ENCODE peak calls at places on chromosome X, in five cellular contexts. J is colonic mucosa, W is endodermal cell, Q is mesendoderm, D is IMR-90. X is an unnamed sample.

GRCh38 chrX:19673334-19674040 is 158.2 kb upstream of the MAP3K15 start:
- DNase-seq in J (peak), W (no peak), Q (peak), D (peak), X (peak)

GRCh38 chrX:136271300-136271699 is 20.1 kb upstream of the MAP7D3 start:
- DNase-seq in J (no peak), W (no peak), Q (no peak), D (no peak), X (no peak)

GRCh38 chrX:104330966-104331365 is 76.2 kb upstream of the ESX1 start:
- DNase-seq in J (no peak), W (no peak), Q (no peak), D (peak), X (no peak)

GRCh38 chrX:115494133-115494532 is 66.8 kb upstream of the PLS3 start:
- DNase-seq in J (no peak), W (no peak), Q (no peak), D (peak), X (no peak)

GRCh38 chrX:107629533-107629909 is 1.2 kb downstream of the PRPS1 start:
- DNase-seq in J (no peak), W (peak), Q (peak), D (peak), X (no peak)

GRCh38 chrX:74788545-74789086 is 136.6 kb downstream of the NEXMIF start:
- DNase-seq in J (no peak), W (no peak), Q (peak), D (no peak), X (no peak)

GRCh38 chrX:38961936-38962335 is 160.7 kb downstream of the MID1IP1 start:
- DNase-seq in J (no peak), W (no peak), Q (no peak), D (no peak), X (no peak)

GRCh38 chrX:70332600-70332999 is 42.7 kb downstream of the KIF4A start:
- DNase-seq in J (no peak), W (no peak), Q (peak), D (no peak), X (no peak)

GRCh38 chrX:149275836-149276235 is 229.3 kb downstream of the IDS start:
- DNase-seq in J (no peak), W (no peak), Q (peak), D (no peak), X (no peak)

GRCh38 chrX:30713061-30713525 is 59.9 kb downstream of the GK start:
- DNase-seq in J (peak), W (peak), Q (peak), D (peak), X (peak)

GRCh38 chrX:54439967-54440871 is at the start of gene TSR2:
- DNase-seq in J (peak), W (peak), Q (peak), D (peak), X (peak)

GRCh38 chrX:103157511-103158316 is 57.2 kb upstream of the BEX4 start:
- DNase-seq in J (peak), W (peak), Q (peak), D (peak), X (no peak)

GRCh38 chrX:86714441-86714840 is 566.2 kb downstream of the DACH2 start:
- DNase-seq in J (no peak), W (no peak), Q (peak), D (no peak), X (no peak)

DNA sequence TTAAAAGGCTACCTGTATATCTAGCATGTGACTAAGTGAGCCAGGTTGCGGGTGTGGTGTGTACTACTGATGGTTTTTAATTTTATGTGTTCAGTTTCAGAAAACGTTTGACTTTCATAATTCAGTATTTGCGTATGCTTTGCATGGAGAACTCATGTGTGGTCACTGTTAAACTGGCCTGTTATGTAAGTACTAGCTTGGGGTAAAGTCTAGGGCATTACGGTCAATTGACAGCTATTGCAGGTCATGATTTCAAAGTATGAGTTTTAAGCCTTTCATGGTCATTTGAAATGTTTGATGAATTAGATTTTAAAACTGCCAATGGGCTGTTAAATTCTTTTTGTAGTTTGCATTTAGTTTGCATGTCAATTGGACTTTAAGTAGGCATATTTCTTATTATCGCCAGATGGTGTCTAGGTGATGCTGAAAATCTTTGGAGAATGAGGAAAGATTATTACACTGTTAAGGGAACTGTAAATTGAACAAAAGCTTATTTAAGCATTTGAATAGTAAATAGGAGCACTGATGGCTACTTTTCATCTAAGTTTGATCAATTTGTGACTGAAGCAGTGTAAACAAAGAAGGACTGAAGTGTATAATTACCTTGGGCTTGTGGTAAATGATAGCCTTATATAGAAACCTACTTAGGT is 563.4 kb downstream of the DACH2 start:
- DNase-seq in J (no peak), W (no peak), Q (no peak), D (no peak), X (no peak)
- H3K4me3 ChIP-seq in J (no peak), W (no peak), Q (no peak), D (no peak), X (no peak)

GRCh38 chrX:130097507-130098201 is 12.6 kb downstream of the ELF4 start:
- DNase-seq in J (peak), W (no peak), Q (peak), D (no peak), X (no peak)
- H3K27ac ChIP-seq in J (peak), W (no peak), Q (no peak), D (no peak), X (no peak)

DNA sequence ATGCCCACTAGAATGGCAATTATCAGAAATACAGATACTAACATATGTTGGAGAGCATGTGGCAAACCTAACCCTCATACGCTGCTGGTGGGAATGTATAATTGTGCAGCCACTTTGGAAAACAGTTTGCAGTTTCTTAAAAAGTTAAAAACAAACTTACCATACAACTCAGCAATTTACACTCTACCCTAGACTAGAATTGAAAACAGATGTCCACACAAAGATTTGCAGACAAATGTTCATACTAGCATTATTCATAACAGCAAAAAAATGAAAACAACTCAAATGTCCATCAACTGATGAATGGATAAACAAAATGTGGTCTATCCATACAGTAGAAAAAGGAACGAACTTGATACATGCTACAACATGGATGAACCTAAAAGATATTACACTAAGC is 64.4 kb downstream of the SLC9A7 start:
- DNase-seq in J (no peak), W (no peak), Q (no peak), D (no peak), X (no peak)
- H3K9ac ChIP-seq in J (no peak), W (no peak), Q (no peak), D (no peak), X (no peak)

GRCh38 chrX:153688534-153688899 is 791 bp downstream of the SLC6A8 start:
- DNase-seq in J (no peak), W (no peak), Q (no peak), D (no peak), X (no peak)

GRCh38 chrX:153688900-153689590 is 1.3 kb downstream of the SLC6A8 start:
- DNase-seq in J (no peak), W (no peak), Q (no peak), D (peak), X (no peak)

GRCh38 chrX:153688071-153688470 is 345 bp downstream of the SLC6A8 start:
- DNase-seq in J (no peak), W (no peak), Q (no peak), D (no peak), X (no peak)

GRCh38 chrX:153685751-153686676 is 1.7 kb upstream of the SLC6A8 start:
- DNase-seq in J (no peak), W (peak), Q (no peak), D (no peak), X (no peak)

DNA sequence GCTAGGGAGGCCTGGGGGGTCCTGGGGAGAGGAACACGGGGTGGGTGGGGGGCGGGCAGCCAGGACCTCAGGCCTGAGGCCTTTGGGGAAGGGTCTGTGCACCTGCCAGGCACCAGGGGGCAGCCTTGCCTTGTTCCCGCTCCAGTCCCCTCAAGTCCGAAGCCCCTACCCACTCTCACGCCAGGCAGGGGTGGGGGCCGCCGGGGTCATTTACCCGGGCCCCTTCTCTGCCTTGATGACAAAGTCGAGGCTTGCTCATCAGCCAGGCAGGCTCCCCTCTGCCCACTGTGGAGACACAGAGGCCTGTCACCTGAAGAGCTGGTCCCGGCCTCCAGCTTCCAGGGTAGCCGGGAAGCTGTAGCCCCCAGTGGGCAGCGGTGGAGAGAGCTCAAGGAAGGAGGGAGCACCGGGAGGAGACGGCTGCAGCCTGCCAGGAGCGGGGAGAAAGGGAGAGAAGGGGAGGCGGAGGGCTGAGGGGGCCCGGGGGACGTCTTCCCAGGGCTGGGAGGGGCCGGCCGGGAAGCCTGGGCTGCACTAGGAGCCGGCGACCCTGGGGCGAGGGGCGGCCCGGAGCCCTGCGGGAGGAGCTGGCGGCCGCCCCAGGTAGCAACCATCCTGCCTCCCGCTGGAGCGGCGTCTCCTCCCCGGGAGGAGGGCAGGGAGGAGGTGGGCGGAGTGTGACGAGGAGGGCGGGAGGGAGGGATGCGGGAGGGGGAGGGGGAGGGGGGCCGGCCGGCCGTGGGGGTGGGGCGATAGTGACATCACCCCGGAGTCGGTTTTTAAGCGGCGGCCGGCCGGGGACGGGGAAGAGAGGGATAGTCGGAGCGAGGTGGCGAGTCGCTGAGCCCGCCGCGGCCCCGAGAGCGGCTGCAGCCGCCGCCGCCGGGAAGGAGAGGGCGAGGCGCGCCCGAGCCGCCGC is at the start of gene SLC6A8:
- DNase-seq in J (peak), W (peak), Q (peak), D (peak), X (peak)
- H3K4me3 ChIP-seq in J (peak), W (no peak), Q (peak), D (peak), X (peak)

DNA sequence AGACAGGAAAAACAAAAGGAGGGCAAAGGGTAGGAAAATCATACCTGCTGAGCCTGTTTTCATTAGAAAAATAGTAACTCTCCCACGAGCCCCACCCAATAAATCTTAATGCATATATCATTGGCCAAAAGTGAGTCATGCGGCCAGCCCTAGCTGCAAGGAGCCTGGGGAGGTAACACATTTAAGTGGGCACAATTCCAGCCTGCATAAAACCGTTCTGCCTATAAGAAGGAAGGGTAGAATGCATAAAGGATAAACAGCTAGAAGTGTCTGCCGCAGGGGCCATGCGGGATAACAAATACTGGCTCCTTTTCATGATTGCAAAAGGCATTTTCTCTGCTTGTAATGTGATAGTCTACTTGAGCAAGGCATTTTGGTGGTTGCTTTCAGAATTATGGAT is 37.1 kb downstream of the EFHC2 start:
- DNase-seq in J (peak), W (no peak), Q (no peak), D (peak), X (no peak)
- H3K27ac ChIP-seq in J (no peak), W (no peak), Q (no peak), D (no peak), X (no peak)

DNA sequence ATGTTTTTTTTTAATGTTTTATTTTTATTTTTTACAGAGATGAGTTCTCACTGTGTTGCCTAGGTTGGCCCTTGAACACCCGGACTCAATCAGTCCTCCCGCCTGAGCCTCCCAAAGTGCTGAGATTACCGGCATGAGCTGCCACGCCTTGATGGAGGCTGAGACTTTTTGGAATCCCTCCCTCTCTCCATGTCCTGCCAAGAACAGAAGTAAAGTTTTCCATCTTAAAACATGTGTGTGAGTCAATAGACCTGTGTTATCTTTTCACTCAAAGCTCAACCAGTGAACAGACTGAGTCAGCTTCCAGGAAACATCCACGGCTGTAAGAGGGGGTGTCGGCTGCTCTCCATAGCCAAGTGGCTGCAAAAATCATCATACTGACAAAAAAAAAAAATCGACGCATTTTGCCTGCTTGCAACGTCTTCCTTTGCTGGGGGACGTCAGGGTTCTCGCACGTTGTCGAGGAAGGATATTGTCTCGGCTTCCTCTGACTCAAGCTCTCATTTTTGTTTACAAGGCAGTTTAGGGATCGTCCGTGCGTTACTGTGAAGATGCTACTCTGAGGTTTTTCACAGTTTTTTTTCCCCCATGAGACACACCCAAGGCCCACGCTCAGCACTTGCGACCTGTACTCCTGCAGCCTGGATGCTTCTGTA is 10.0 kb upstream of the ASMTL start:
- DNase-seq in J (no peak), W (no peak), Q (no peak), D (peak), X (no peak)
- H3K9ac ChIP-seq in J (no peak), W (no peak), Q (no peak), D (no peak), X (no peak)

DNA sequence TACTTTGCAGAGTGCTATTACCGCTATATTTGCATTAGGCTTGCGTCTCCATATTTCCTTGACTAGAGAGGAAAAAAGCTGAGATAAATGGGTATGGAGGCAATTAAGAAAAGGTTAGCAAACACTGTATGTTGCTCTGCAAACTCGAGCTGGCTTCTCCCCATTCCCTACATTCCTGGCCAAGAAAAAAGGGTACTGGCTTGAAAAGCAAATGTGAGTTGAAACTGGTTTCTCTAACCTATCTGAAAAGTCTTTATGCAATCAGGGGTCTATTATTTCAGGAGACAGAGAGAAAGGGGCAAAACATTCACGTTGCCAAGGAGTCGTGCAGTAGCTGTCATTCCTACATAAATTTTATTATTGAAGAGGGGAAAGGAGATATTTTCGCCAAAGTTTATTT is 2.1 kb downstream of the TMEM47 start:
- DNase-seq in J (no peak), W (no peak), Q (peak), D (no peak), X (no peak)
- H3K4me3 ChIP-seq in J (peak), W (peak), Q (no peak), D (peak), X (no peak)